ENCODE peak calls at places on chromosome 12, in nine cellular contexts. B, L, K, E, J, G, T, R and D are unnamed samples.

GRCh38 chr12:131487379-131488129 is 223.3 kb upstream of the SFSWAP start:
- DNase-seq in E (no peak), G (no peak), J (no peak), T (peak), L (peak), R (peak), K (no peak), B (no peak), D (no peak)

GRCh38 chr12:127401005-127401404 is 866.0 kb upstream of the TMEM132C start:
- DNase-seq in K (peak), L (no peak), E (peak), G (peak), T (no peak), B (no peak), J (no peak), R (peak), D (no peak)

GRCh38 chr12:106831699-106832098 is 57.2 kb downstream of the RIC8B start:
- DNase-seq in T (no peak), J (no peak), R (no peak), B (no peak), G (no peak), E (no peak), K (no peak), L (no peak), D (no peak)

GRCh38 chr12:38099686-38100085 is 216.9 kb upstream of the ALG10B start:
- DNase-seq in L (no peak), E (no peak), K (no peak), J (no peak), R (no peak), G (no peak), T (no peak), B (no peak), D (no peak)

GRCh38 chr12:91357381-91357780 is 174.8 kb upstream of the DCN start:
- DNase-seq in G (no peak), T (no peak), J (no peak), B (peak), R (no peak), E (no peak), K (no peak), L (no peak), D (no peak)

GRCh38 chr12:132314516-132315233 is 14.7 kb downstream of the GALNT9 start:
- DNase-seq in T (no peak), K (no peak), B (no peak), R (no peak), J (no peak), E (no peak), L (no peak), G (no peak), D (no peak)

GRCh38 chr12:107650977-107651376 is 34.6 kb upstream of the PWP1 start:
- DNase-seq in B (no peak), G (no peak), K (no peak), E (no peak), R (no peak), L (no peak), J (no peak), T (no peak), D (no peak)

GRCh38 chr12:15393037-15393436 is 70.7 kb downstream of the PTPRO start:
- DNase-seq in B (no peak), L (no peak), E (no peak), K (no peak), J (no peak), G (no peak), R (no peak), T (no peak), D (no peak)

GRCh38 chr12:110591508-110592051 is 8.5 kb upstream of the PPTC7 start:
- DNase-seq in G (no peak), E (no peak), T (no peak), K (no peak), R (no peak), L (peak), B (peak), J (no peak), D (no peak)

GRCh38 chr12:17372508-17372907 is 717.5 kb downstream of the RERGL start:
- DNase-seq in R (no peak), K (no peak), J (no peak), E (no peak), T (no peak), L (no peak), G (no peak), B (no peak), D (no peak)

GRCh38 chr12:120496353-120497340 is 734 bp downstream of the DYNLL1 start:
- DNase-seq in J (peak), R (peak), L (peak), T (peak), K (peak), E (peak), B (peak), G (peak), D (peak)

GRCh38 chr12:123490089-123490488 is 32.1 kb downstream of the SNRNP35 start:
- DNase-seq in G (no peak), K (no peak), T (no peak), R (no peak), J (no peak), E (no peak), L (no peak), B (no peak), D (no peak)